ENCODE peak calls at places on chromosome 1, in eight cellular contexts. F is putamen; H is T-helper 2 cell; R is CD4-positive, alpha-beta T cell; Z is NCI-H2081; B is T-helper 9 cell; L is ELR; W is frontal cortex. A is an unnamed sample.

GRCh38 chr1:211132681-211133392 is 1.1 kb downstream of the KCNH1 start:
- DNase-seq in F (peak), H (no peak), R (no peak), Z (no peak), B (no peak), L (no peak), W (no peak), A (no peak)

GRCh38 chr1:169163059-169163458 is 56.6 kb downstream of the ATP1B1 start:
- DNase-seq in F (peak), H (no peak), R (no peak), Z (no peak), B (no peak), L (peak), W (no peak), A (no peak)

GRCh38 chr1:209926045-209926444 is 12.0 kb upstream of the SYT14 start:
- DNase-seq in F (no peak), H (no peak), R (no peak), Z (peak), B (no peak), L (peak), W (no peak), A (no peak)

GRCh38 chr1:4734791-4735190 is 80.4 kb downstream of the AJAP1 start:
- DNase-seq in F (no peak), H (no peak), R (no peak), Z (no peak), B (no peak), L (no peak), W (no peak), A (no peak)

GRCh38 chr1:109980324-109981127 is 4.0 kb upstream of the AHCYL1 start:
- DNase-seq in F (no peak), H (no peak), R (peak), Z (no peak), B (no peak), L (peak), W (no peak), A (no peak)

GRCh38 chr1:236833593-236833992 is 38.5 kb downstream of the MTR start:
- DNase-seq in F (no peak), H (no peak), R (no peak), Z (no peak), B (no peak), L (no peak), W (no peak), A (no peak)

GRCh38 chr1:232901255-232901654 is 49.2 kb upstream of the NTPCR start:
- DNase-seq in F (no peak), H (no peak), R (no peak), Z (no peak), B (no peak), L (no peak), W (no peak), A (no peak)

GRCh38 chr1:40592107-40592773 is 60.8 kb downstream of the ZNF684 start:
- DNase-seq in F (peak), H (no peak), R (no peak), Z (peak), B (no peak), L (peak), W (peak), A (no peak)

GRCh38 chr1:219710529-219711194 is 97.8 kb upstream of the ZC3H11B start:
- DNase-seq in F (no peak), H (no peak), R (no peak), Z (no peak), B (no peak), L (peak), W (no peak), A (no peak)

A was measured in T follicular helper cell.